ENCODE peak calls at places on chromosome 17, in ten cellular contexts. J is lower leg skin, X is SJSA1, A is IMR-90, S is astrocyte of the cerebellum, K is GM12878, U is tibial nerve, V is MM.1S, R is testis, O is GM23248. H is an unnamed sample.

GRCh38 chr17:56733833-56734232 is 99.9 kb downstream of the C17orf67 start:
- DNase-seq in J (no peak), X (no peak), A (no peak), S (no peak), K (no peak), U (no peak), V (no peak), R (no peak), O (no peak), H (no peak)

GRCh38 chr17:51371732-51372151 is 111.4 kb downstream of the UTP18 start:
- DNase-seq in J (no peak), X (peak), A (peak), S (peak), K (peak), U (no peak), V (peak), R (peak), O (peak), H (peak)

GRCh38 chr17:8487130-8487645 is 51.5 kb downstream of the NDEL1 start:
- DNase-seq in J (no peak), X (no peak), A (no peak), S (no peak), K (no peak), U (no peak), V (no peak), R (no peak), O (no peak), H (no peak)

GRCh38 chr17:80007939-80008338 is 27.7 kb downstream of the TBC1D16 start:
- DNase-seq in J (no peak), X (no peak), A (no peak), S (no peak), K (no peak), U (no peak), V (no peak), R (no peak), O (no peak), H (no peak)

GRCh38 chr17:51287412-51287811 is 27.1 kb downstream of the UTP18 start:
- DNase-seq in J (no peak), X (no peak), A (no peak), S (no peak), K (no peak), U (no peak), V (no peak), R (no peak), O (no peak), H (no peak)

GRCh38 chr17:27473748-27474609 is 17.7 kb downstream of the KSR1 start:
- DNase-seq in J (no peak), X (no peak), A (no peak), S (no peak), K (peak), U (no peak), V (peak), R (no peak), O (no peak), H (peak)

GRCh38 chr17:78364436-78365281 is 4.8 kb upstream of the SOCS3 start:
- DNase-seq in J (no peak), X (peak), A (no peak), S (no peak), K (no peak), U (no peak), V (no peak), R (no peak), O (no peak), H (no peak)

GRCh38 chr17:41932821-41933389 is 2.5 kb downstream of the ODAD4 start:
- DNase-seq in J (no peak), X (no peak), A (no peak), S (no peak), K (no peak), U (no peak), V (no peak), R (no peak), O (no peak), H (no peak)

GRCh38 chr17:63519972-63520882 is 2.9 kb upstream of the KCNH6 start:
- DNase-seq in J (no peak), X (no peak), A (no peak), S (no peak), K (no peak), U (no peak), V (no peak), R (no peak), O (no peak), H (no peak)

GRCh38 chr17:31357831-31358400 is 33.6 kb upstream of the RAB11FIP4 start:
- DNase-seq in J (no peak), X (peak), A (peak), S (no peak), K (no peak), U (no peak), V (no peak), R (no peak), O (no peak), H (no peak)

GRCh38 chr17:50280068-50280467 is 5.8 kb downstream of the TMEM92 start:
- DNase-seq in J (no peak), X (no peak), A (no peak), S (no peak), K (no peak), U (no peak), V (no peak), R (no peak), O (no peak), H (no peak)

GRCh38 chr17:80187493-80187892 is 17.7 kb downstream of the CARD14 start:
- DNase-seq in J (peak), X (peak), A (no peak), S (no peak), K (no peak), U (no peak), V (no peak), R (peak), O (peak), H (no peak)

GRCh38 chr17:68456529-68457167 is 648 bp downstream of the WIPI1 start:
- DNase-seq in J (peak), X (peak), A (peak), S (peak), K (no peak), U (peak), V (peak), R (peak), O (peak), H (no peak)

GRCh38 chr17:43754947-43755346 is 3.6 kb downstream of the SOST start:
- DNase-seq in J (no peak), X (no peak), A (no peak), S (no peak), K (no peak), U (no peak), V (no peak), R (no peak), O (no peak), H (no peak)
- H3K4me3 ChIP-seq in J (no peak), X (no peak), A (no peak), S (no peak), K (no peak), U (peak), V (no peak), R (peak), O (no peak), H (no peak)

DNA sequence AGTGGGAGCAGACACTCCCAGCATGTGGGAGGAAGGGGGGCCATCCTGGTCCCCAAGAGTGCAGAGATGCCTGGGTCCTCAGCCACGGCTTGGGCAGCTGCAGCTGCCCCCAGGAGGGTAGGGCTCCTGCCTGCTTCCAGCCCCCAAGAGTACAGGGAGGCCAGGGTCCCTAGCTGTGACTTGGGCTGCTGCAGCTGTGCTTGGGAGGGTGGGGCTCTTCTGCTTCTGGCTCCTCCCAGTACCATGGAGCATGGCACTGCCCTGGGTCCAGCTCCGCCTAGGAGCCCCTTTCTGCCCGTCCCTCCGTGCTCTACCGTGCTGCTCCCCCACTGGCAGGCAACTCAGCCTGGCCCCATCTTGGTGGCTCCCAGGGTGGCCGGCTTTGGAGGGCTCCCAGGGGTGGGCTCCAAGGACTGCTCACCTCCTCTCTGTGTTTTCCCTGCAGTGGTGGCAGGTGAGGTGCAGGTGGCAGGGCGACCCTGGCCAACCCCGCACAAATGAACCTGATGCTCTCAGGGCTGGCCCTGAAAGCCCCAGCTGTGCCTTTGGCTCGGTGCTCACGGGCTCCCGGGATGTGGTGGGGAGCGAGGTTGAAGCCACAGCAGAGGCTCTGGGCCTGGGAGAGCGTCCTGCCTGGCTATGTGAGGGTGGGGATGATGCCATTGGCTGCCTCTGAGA is 18.5 kb upstream of the USP22 start:
- DNase-seq in J (no peak), X (no peak), A (no peak), S (no peak), K (no peak), U (no peak), V (no peak), R (no peak), O (no peak), H (no peak)
- H3K4me3 ChIP-seq in J (no peak), X (no peak), A (no peak), S (no peak), K (no peak), U (no peak), V (no peak), R (no peak), O (no peak), H (no peak)

DNA sequence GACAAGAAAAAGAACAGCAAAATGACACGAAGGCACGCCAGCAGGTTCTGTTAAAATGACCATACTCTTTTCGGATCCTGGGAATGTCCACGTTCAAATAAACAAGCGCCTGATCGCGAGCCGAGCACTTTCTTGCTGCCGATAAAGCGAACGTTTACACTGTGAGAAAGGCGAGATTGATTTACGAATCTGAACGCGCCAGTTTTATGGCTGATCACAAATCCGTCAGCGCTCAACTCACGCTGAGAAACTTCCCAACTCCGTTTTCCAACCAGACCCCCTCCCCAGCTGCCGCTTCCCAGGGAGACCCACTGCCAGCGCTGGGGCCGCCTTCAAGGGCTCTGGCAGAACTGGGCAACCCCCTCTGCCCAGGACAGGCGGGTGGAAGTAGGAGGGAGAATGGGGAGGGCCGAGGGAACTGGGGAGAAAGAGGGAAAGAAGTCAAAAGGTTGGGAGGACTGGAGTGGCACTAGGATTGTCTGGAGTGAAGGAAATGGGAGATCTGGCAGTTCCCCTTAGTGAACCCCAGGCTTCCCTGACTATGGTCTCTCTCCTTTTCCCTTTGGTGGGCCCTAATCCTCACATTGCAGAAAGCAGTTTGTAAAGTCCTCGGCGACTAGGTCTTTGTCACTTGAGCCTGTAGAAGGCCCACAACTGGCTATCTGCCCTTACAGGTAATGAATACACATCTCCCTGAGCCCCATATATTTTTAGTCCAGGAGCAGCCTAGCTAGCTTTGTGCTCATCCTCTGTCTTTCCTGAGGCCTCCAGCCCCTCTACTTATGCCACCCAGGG is 6.9 kb downstream of the HOXB4 start:
- DNase-seq in J (no peak), X (no peak), A (peak), S (no peak), K (no peak), U (no peak), V (no peak), R (no peak), O (peak), H (no peak)
- H3K4me3 ChIP-seq in J (no peak), X (no peak), A (peak), S (peak), K (no peak), U (peak), V (no peak), R (no peak), O (peak), H (no peak)

GRCh38 chr17:75181608-75182318 is 996 bp downstream of the SUMO2 start:
- DNase-seq in J (no peak), X (peak), A (no peak), S (no peak), K (no peak), U (no peak), V (peak), R (peak), O (peak), H (no peak)

GRCh38 chr17:75183999-75184884 is 1.5 kb upstream of the SUMO2 start:
- DNase-seq in J (no peak), X (no peak), A (no peak), S (no peak), K (no peak), U (no peak), V (no peak), R (peak), O (no peak), H (no peak)

GRCh38 chr17:75182569-75183436 is at the start of gene SUMO2:
- DNase-seq in J (peak), X (peak), A (peak), S (peak), K (peak), U (peak), V (peak), R (peak), O (peak), H (peak)

GRCh38 chr17:75181110-75181509 is 1.6 kb downstream of the SUMO2 start:
- DNase-seq in J (no peak), X (no peak), A (no peak), S (no peak), K (no peak), U (no peak), V (no peak), R (no peak), O (peak), H (no peak)

DNA sequence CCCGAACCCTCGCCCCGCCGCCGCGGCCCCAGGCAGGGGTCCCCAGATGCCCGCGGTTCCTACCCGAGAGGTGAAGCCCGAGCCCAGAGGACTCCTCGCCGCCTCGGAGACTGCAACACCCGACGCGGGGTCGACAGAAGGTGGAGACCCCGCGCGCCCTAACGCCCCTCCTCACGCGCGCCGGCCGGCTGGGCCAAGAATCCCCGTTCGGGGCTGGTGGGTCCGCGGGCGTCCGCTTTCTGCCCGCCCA is 515 bp downstream of the SUMO2 start:
- DNase-seq in J (no peak), X (no peak), A (no peak), S (no peak), K (no peak), U (no peak), V (no peak), R (no peak), O (no peak), H (no peak)
- H3K4me3 ChIP-seq in J (peak), X (peak), A (peak), S (peak), K (peak), U (peak), V (peak), R (peak), O (peak), H (peak)